ENCODE peak calls at places on chromosomes 7 and 10, in four cellular contexts. V is neuronal stem cell, L is mesenchymal stem cell, I is trophoblast cell. U is an unnamed sample. For H3K36me3, the result is how much of the 10 kb centered on the place peaks cover.

GRCh38 chr10:99870051-99870730 is 87.8 kb downstream of the ABCC2 start:
- DNase-seq in V (no peak), I (peak), L (no peak), U (no peak)

GRCh38 chr7:35491233-35491632 is 203.7 kb downstream of the HERPUD2 start:
- DNase-seq in I (peak), V (no peak), L (no peak), U (no peak)

GRCh38 chr7:31758770-31759169 is 71.8 kb downstream of the PPP1R17 start:
- DNase-seq in I (no peak), V (no peak), L (no peak), U (no peak)

GRCh38 chr10:80596391-80597257 is 58.9 kb downstream of the SH2D4B start:
- DNase-seq in L (peak), V (peak), I (peak), U (peak)

GRCh38 chr10:97090644-97091043 is 95.1 kb downstream of the SLIT1 start:
- DNase-seq in V (no peak), L (no peak), I (no peak), U (no peak)

GRCh38 chr7:34991938-34992840 is 45.1 kb downstream of the DPY19L1 start:
- DNase-seq in V (no peak), I (no peak), L (peak), U (no peak)

GRCh38 chr10:116444527-116445142 is 17.0 kb downstream of the PNLIPRP3 start:
- DNase-seq in L (peak), I (peak), V (peak), U (no peak)

GRCh38 chr10:21531164-21531563 is 2.9 kb upstream of the MLLT10 start:
- DNase-seq in I (no peak), V (no peak), L (peak), U (no peak)

GRCh38 chr7:30046127-30046774 is 18.0 kb downstream of the PLEKHA8 start:
- DNase-seq in I (no peak), L (no peak), V (no peak), U (no peak)

GRCh38 chr7:155921804-155922506 is 109.7 kb upstream of the SHH start:
- DNase-seq in I (peak), V (no peak), L (no peak), U (no peak)

GRCh38 chr7:27901028-27901760 is 161.2 kb downstream of the TAX1BP1 start:
- DNase-seq in I (peak), V (no peak), L (peak), U (no peak)

GRCh38 chr7:54339074-54339473 is 203.1 kb upstream of the VSTM2A start:
- DNase-seq in V (no peak), L (peak), I (no peak), U (no peak)

GRCh38 chr7:98163704-98164478 is 47.3 kb upstream of the BHLHA15 start:
- DNase-seq in L (peak), I (peak), V (no peak), U (no peak)

GRCh38 chr10:44416021-44416758 is 31.3 kb upstream of the CXCL12 start:
- DNase-seq in V (no peak), I (no peak), L (no peak), U (no peak)

GRCh38 chr10:109914966-109915365 is 8.3 kb downstream of the XPNPEP1 start:
- DNase-seq in L (peak), I (peak), V (no peak), U (no peak)

GRCh38 chr10:93445097-93445960 is 36.8 kb downstream of the MYOF start:
- DNase-seq in V (peak), I (peak), L (peak), U (peak)

GRCh38 chr10:86068532-86069337 is 297.9 kb downstream of the GRID1 start:
- DNase-seq in I (no peak), V (no peak), L (no peak), U (no peak)

GRCh38 chr10:73465978-73466709 is 29.7 kb downstream of the PPP3CB start:
- DNase-seq in L (no peak), V (no peak), I (no peak), U (no peak)
- H3K36me3 ChIP-seq in L (under half), V (under half), I (under half), U (under half)

DNA sequence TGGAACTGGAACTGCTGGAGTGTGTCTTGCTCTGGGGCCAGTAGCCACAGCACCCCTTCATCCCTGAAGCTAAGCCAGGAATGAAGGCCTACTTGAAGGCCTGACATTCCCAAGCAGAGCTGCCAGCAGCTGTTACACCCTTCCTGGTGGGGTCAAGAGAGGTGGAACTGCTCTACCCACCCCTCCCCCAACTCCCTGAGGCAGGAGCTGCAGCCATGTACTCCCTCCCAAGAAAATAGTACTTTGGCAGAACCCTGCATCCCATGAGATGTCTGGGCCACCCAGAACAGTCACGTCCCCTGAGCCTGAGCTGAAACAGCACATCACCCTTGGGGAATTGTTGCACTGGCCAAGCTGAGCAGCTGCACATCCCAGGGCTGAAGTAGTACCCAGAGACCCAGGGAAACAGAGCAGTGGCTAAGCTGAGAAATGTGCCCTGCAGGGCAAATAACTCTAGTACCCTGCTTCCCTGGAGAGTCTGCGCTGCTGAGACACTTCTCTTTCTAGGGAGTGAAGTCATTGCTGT is 63.4 kb upstream of the PLA2G12B start:
- DNase-seq in I (peak), L (peak), V (no peak), U (no peak)
- H2BK12ac ChIP-seq in I (no peak), L (no peak), V (no peak), U (no peak)

GRCh38 chr10:3105166-3105565 is 37.8 kb downstream of the PFKP start:
- DNase-seq in I (no peak), V (no peak), L (no peak), U (no peak)

GRCh38 chr10:3103646-3104045 is 36.3 kb downstream of the PFKP start:
- DNase-seq in I (no peak), L (no peak), V (no peak), U (no peak)

GRCh38 chr10:3102721-3103410 is 35.5 kb downstream of the PFKP start:
- DNase-seq in V (no peak), L (no peak), I (no peak), U (no peak)

GRCh38 chr10:3105905-3106304 is 38.6 kb downstream of the PFKP start:
- DNase-seq in V (no peak), I (no peak), L (no peak), U (no peak)

GRCh38 chr10:3104251-3104918 is 37.0 kb downstream of the PFKP start:
- DNase-seq in I (no peak), L (no peak), V (no peak), U (no peak)
- H3K36me3 ChIP-seq in I (half or more), L (half or more), V (under half), U (under half)

GRCh38 chr10:125880719-125881118 is 373 bp downstream of the DHX32 start:
- DNase-seq in L (peak), V (no peak), I (peak), U (no peak)
- H2BK12ac ChIP-seq in L (no peak), V (no peak), I (no peak), U (peak)

GRCh38 chr7:149624006-149624405 is 126.4 kb upstream of the ZNF746 start:
- DNase-seq in I (no peak), L (peak), V (no peak), U (no peak)

GRCh38 chr7:149622444-149623210 is 125.0 kb upstream of the ZNF746 start:
- DNase-seq in L (no peak), I (no peak), V (no peak), U (no peak)

GRCh38 chr7:149624419-149625338 is 127.1 kb upstream of the ZNF746 start:
- DNase-seq in L (peak), V (peak), I (peak), U (peak)

GRCh38 chr7:149621776-149622175 is 124.2 kb upstream of the ZNF746 start:
- DNase-seq in L (no peak), I (no peak), V (no peak), U (no peak)

GRCh38 chr7:149620961-149621360 is 123.4 kb upstream of the ZNF746 start:
- DNase-seq in V (no peak), I (no peak), L (no peak), U (no peak)
- H3K36me3 ChIP-seq in V (under half), I (under half), L (under half), U (under half)

GRCh38 chr7:73830618-73830871 is 251 bp upstream of the CLDN4 start:
- DNase-seq in L (peak), V (no peak), I (no peak), U (no peak)
- H2BK12ac ChIP-seq in L (no peak), V (no peak), I (peak), U (peak)

GRCh38 chr10:114151486-114151885 is 22.5 kb downstream of the CCDC186 start:
- DNase-seq in I (peak), L (peak), V (no peak), U (no peak)

DNA sequence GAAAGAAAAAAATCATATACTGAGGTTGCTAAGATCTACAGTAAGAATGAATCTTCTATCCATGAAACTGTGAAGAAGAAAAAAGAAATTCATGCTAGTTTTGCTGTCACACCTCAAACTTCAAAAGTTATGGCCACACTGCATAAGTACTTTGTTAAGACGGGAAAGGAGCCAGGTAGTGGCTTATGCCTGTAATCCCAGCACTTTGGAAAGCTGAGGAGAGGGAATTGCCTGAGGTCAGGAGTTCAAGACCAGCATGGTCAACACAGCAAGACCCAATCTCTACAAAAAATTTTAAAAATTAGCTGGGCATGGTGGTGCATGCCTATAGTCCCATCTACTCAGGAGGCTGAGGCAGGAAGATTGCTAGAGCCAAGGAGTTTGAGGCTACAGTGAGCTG is 22.1 kb downstream of the CCDC186 start:
- DNase-seq in L (no peak), I (peak), V (no peak), U (no peak)
- H3K36me3 ChIP-seq in L (under half), I (under half), V (under half), U (under half)

DNA sequence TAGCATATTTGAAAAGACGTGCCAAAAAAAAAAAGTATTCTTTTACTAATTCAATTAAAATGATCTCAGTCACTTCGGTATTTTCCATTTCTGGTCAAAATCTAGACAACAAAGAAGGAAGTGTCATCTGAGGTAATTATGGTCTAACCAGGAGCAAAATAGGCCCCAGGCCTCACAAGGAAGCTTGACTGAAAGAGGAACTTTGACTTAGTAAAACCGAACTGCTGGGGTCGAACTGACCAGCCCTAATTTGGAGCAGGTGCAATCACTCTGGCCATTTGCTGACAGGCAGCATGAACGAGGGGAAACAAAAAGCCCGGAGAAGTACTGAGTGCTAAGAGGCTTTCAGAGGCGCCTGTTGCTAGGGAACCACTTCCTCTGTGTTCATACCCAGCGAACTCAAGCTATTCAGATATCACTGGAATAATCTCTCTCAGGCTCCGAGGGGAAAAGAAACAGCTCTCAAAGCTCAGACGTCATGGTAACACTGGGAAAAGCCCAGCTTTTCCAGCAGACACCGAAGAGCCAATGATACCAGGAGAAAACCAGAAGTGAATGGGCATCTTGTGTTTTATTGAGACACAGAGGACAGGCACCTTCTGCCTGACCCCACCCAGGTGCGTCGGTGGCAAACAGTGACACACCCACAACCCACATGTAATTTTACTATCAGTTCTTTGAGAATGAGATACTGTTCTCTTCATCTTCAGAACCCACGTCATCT is 126.5 kb downstream of the FAM107B start:
- DNase-seq in V (peak), I (peak), L (peak), U (no peak)
- H2BK12ac ChIP-seq in V (no peak), I (peak), L (peak), U (no peak)

DNA sequence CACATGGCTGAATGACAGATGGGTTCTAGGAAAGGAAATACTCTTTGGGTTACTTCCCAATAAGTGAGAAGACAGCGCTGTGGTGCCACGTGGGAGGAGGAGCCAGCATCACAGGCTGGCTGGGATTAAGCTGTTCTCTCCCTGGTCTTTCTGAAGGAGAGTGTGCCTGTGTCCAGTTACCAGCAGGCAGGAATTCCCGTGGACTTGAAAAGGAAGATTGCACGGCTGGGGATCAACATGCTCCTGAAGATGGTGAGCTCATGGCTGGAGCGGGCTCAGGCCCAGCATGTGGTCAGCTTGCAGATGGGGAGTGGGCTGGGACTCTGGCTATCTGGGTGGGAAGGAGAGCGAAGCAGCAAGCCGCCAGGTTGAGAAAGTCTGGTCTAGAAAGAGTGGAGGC is 8.1 kb downstream of the ADCK2 start:
- DNase-seq in L (no peak), V (no peak), I (no peak), U (no peak)
- H3K36me3 ChIP-seq in L (under half), V (under half), I (under half), U (under half)

GRCh38 chr7:20219062-20219445 is 1.9 kb upstream of the MACC1 start:
- DNase-seq in L (no peak), V (no peak), I (no peak), U (no peak)

GRCh38 chr7:20219446-20220292 is 2.5 kb upstream of the MACC1 start:
- DNase-seq in I (peak), L (peak), V (no peak), U (no peak)

GRCh38 chr7:20216637-20217036 is 547 bp downstream of the MACC1 start:
- DNase-seq in I (no peak), V (no peak), L (no peak), U (no peak)

GRCh38 chr7:20217193-20217948 is at the start of gene MACC1:
- DNase-seq in V (peak), L (no peak), I (peak), U (peak)

GRCh38 chr7:20218261-20218660 is 1.1 kb upstream of the MACC1 start:
- DNase-seq in V (no peak), I (peak), L (no peak), U (no peak)
- H2BK12ac ChIP-seq in V (no peak), I (no peak), L (peak), U (peak)